ENCODE peak calls at places on chromosome 14, in ten cellular contexts. C is GM23248, O is fibroblast of lung, M is hepatocyte, Y is H9, N is K562, Q is SK-N-SH, H is IMR-90, G is A549, S is GM23338. U is an unnamed sample.

GRCh38 chr14:54278087-54278486 is 118.7 kb upstream of the CDKN3 start:
- DNase-seq in Q (no peak), S (no peak), M (no peak), O (no peak), H (no peak), N (no peak), Y (no peak), C (no peak), G (no peak), U (no peak)

GRCh38 chr14:104266643-104267575 is 128.5 kb downstream of the KIF26A start:
- DNase-seq in H (no peak), N (no peak), C (no peak), O (no peak), M (no peak), Q (no peak), G (no peak), Y (peak; percentile 20), S (no peak), U (no peak)

GRCh38 chr14:104423224-104423681 is 156.3 kb upstream of the C14orf180 start:
- DNase-seq in S (no peak), N (no peak), H (no peak), C (no peak), M (no peak), Q (peak; percentile 40), G (no peak), O (no peak), Y (no peak), U (no peak)

GRCh38 chr14:73465833-73466532 is 7.6 kb upstream of the NUMB start:
- DNase-seq in G (no peak), C (peak; percentile 39), S (no peak), Y (no peak), M (no peak), Q (no peak), O (no peak), N (no peak), H (peak; percentile 59), U (peak; percentile 73)

GRCh38 chr14:29982993-29983392 is 55.3 kb upstream of the PRKD1 start:
- DNase-seq in G (no peak), S (no peak), Q (no peak), H (no peak), M (no peak), Y (no peak), N (no peak), O (no peak), C (no peak), U (no peak)

GRCh38 chr14:96940009-96940408 is 142.8 kb downstream of the VRK1 start:
- DNase-seq in Y (no peak), M (peak; percentile 17), G (no peak), H (no peak), Q (no peak), S (peak; percentile 27), O (no peak), C (peak; percentile 2), N (peak; percentile 57), U (no peak)

GRCh38 chr14:28813810-28814209 is 47.2 kb downstream of the FOXG1 start:
- DNase-seq in Q (no peak), M (no peak), Y (no peak), S (no peak), H (no peak), O (peak; percentile 32), G (no peak), C (peak; percentile 13), N (no peak), U (no peak)

GRCh38 chr14:70359076-70359424 is 433 bp downstream of the COX16 start:
- DNase-seq in N (no peak), Y (no peak), M (no peak), G (no peak), O (no peak), Q (no peak), S (no peak), C (peak; percentile 62), H (no peak), U (no peak)

GRCh38 chr14:73476451-73476905 is 14.3 kb upstream of the RIOX1 start:
- DNase-seq in C (no peak), N (no peak), O (no peak), G (no peak), Y (no peak), S (no peak), H (no peak), Q (no peak), M (no peak), U (no peak)

GRCh38 chr14:20632831-20633771 is 8.4 kb downstream of the OR6S1 start:
- DNase-seq in H (peak; percentile 85), O (peak; percentile 82), Y (peak; percentile 92), S (peak; percentile 97), C (peak; percentile 83), Q (peak; percentile 43), N (peak; percentile 90), G (peak; percentile 96), M (peak; percentile 84), U (peak; percentile 61)

GRCh38 chr14:44505588-44505987 is 1.5 kb downstream of the FSCB start:
- DNase-seq in H (no peak), O (no peak), S (peak; percentile 8), N (no peak), Y (no peak), Q (no peak), M (peak; percentile 6), C (no peak), G (no peak), U (no peak)

GRCh38 chr14:103136388-103137271 is 13.4 kb downstream of the TNFAIP2 start:
- DNase-seq in N (peak; percentile 75), M (peak; percentile 85), S (peak; percentile 84), G (peak; percentile 69), H (peak; percentile 73), C (peak; percentile 86), Y (peak; percentile 85), O (peak; percentile 64), Q (no peak), U (no peak)

GRCh38 chr14:54253195-54253947 is 143.4 kb upstream of the CDKN3 start:
- DNase-seq in M (peak; percentile 41), S (no peak), N (no peak), G (peak; percentile 66), C (peak; percentile 95), H (peak; percentile 89), Y (no peak), O (peak; percentile 98), Q (no peak), U (peak; percentile 61)

GRCh38 chr14:59278111-59278510 is 89.6 kb downstream of the DAAM1 start:
- DNase-seq in Q (no peak), Y (no peak), N (peak; percentile 15), M (peak; percentile 48), G (peak; percentile 82), C (peak; percentile 95), H (peak; percentile 94), O (peak; percentile 96), S (no peak), U (peak; percentile 87)

GRCh38 chr14:81147140-81147897 is 73.4 kb downstream of the GTF2A1 start:
- DNase-seq in Q (no peak), Y (no peak), C (no peak), N (no peak), G (no peak), S (no peak), O (no peak), M (no peak), H (no peak), U (no peak)

GRCh38 chr14:102633906-102634595 is 41.6 kb downstream of the RCOR1 start:
- DNase-seq in M (no peak), N (no peak), S (no peak), Y (no peak), G (no peak), H (no peak), C (no peak), Q (no peak), O (no peak), U (no peak)

GRCh38 chr14:101821528-101821927 is 60.0 kb downstream of the PPP2R5C start:
- DNase-seq in N (no peak), C (no peak), O (no peak), Q (no peak), H (no peak), G (no peak), S (no peak), Y (no peak), M (no peak), U (no peak)

GRCh38 chr14:21867541-21867940 is 193.9 kb upstream of the OR4E1 start:
- DNase-seq in Q (no peak), S (no peak), N (no peak), M (no peak), O (no peak), G (no peak), H (peak; percentile 23), C (peak; percentile 45), Y (no peak), U (peak; percentile 86)

DNA sequence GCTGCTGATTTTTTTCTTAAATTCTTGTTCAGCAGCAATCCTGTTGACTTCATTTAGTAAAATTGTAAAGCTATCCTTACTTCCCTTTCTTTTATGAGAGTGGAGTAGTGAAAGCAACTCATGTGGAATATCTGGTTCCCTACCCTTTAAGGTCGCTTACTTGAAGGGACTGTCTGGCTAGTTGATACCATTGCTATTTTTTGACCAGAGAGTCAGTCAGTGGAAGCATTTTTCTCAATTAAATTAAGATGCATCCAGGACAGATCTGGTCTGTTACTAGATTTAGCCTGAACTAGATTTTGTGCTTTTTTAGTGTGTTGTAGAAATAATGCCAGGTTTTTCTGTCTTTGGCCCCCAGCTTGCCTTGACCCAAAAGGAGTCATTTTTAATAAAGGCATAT is 18.0 kb downstream of the TTC8 start:
- DNase-seq in M (no peak), Q (no peak), G (no peak), H (no peak), O (peak; percentile 17), Y (no peak), S (no peak), N (no peak), C (no peak), U (no peak)
- H3K4me2 ChIP-seq in M (no peak overlapping the region), Q (no peak overlapping the region), G (no peak overlapping the region), H (peak overlapping the region; percentile 54), O (no peak overlapping the region), Y (no peak overlapping the region), S (no peak overlapping the region), N (no peak overlapping the region), C (peak overlapping the region; percentile 45), U (no peak overlapping the region)

DNA sequence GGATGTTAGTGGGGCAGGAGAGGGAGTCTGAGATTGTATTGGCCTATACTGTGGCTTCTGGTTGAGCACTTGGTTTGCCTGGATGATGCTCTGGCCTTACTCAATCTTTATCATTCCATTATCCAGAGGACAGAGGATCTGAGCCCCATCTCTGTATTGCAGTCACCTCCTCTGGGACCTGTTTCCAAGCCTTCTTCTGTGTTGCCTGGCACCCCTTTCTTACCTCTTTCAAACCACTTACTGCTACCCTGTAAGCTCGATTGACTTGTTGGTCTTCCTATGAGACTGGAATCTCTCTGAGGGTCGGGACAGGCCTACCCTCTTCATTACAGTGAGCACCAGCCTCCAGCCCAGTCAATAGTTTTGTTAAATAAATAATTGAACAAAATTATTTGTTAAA is 3.0 kb upstream of the FOS start:
- DNase-seq in H (no peak), M (no peak), G (no peak), Y (no peak), O (no peak), N (no peak), Q (no peak), C (no peak), S (no peak), U (no peak)
- H3K4me2 ChIP-seq in H (no peak overlapping the region), M (no peak overlapping the region), G (no peak overlapping the region), Y (no peak overlapping the region), O (no peak overlapping the region), N (no peak overlapping the region), Q (no peak overlapping the region), C (no peak overlapping the region), S (no peak overlapping the region), U (no peak overlapping the region)

GRCh38 chr14:68797180-68797670 is 4.4 kb upstream of the ZFP36L1 start:
- DNase-seq in S (peak; percentile 86), G (no peak), H (no peak), Q (no peak), Y (peak; percentile 89), N (peak; percentile 76), O (no peak), M (no peak), C (no peak), U (no peak)
- H3K4me2 ChIP-seq in S (peak overlapping the region; percentile 94), G (no peak overlapping the region), H (no peak overlapping the region), Q (no peak overlapping the region), Y (peak overlapping the region; percentile 89), N (peak overlapping the region; percentile 85), O (no peak overlapping the region), M (peak overlapping the region; percentile 92), C (no peak overlapping the region), U (no peak overlapping the region)

GRCh38 chr14:69056389-69056788 is 77.3 kb upstream of the ACTN1 start:
- DNase-seq in H (peak; percentile 54), N (no peak), C (peak; percentile 50), Q (peak; percentile 69), Y (peak; percentile 79), G (no peak), O (peak; percentile 60), M (peak; percentile 58), S (peak; percentile 82), U (peak; percentile 53)
- H3K4me2 ChIP-seq in H (no peak overlapping the region), N (no peak overlapping the region), C (no peak overlapping the region), Q (no peak overlapping the region), Y (no peak overlapping the region), G (no peak overlapping the region), O (no peak overlapping the region), M (no peak overlapping the region), S (no peak overlapping the region), U (no peak overlapping the region)

U was measured in endothelial cell of umbilical vein.